ENCODE peak calls at places on chromosomes 16 and 17, in eight cellular contexts. A is tibial nerve, R is HL-60, I is RWPE1, J is cardiac fibroblast, S is GM06990, H is heart left ventricle, P is suprapubic skin. X is an unnamed sample.

GRCh38 chr16:51152691-51153261 is 1.7 kb upstream of the SALL1 start:
- DNase-seq in A (no peak), P (no peak), S (no peak), R (no peak), I (no peak), J (peak; percentile 12), H (no peak), X (no peak)

GRCh38 chr16:81349608-81350305 is 35.0 kb downstream of the GAN start:
- DNase-seq in A (no peak), R (no peak), J (no peak), H (no peak), P (no peak), S (no peak), I (no peak), X (no peak)

GRCh38 chr16:19666451-19666850 is 51.6 kb downstream of the KNOP1 start:
- DNase-seq in H (peak; percentile 56), A (no peak), S (no peak), P (no peak), I (no peak), R (no peak), J (no peak), X (no peak)

GRCh38 chr17:78624461-78625216 is 47.4 kb upstream of the DNAH17 start:
- DNase-seq in P (no peak), S (no peak), R (no peak), J (no peak), H (no peak), A (no peak), I (no peak), X (no peak)

GRCh38 chr16:89557230-89557935 is 3.1 kb upstream of the RPL13 start:
- DNase-seq in S (peak; percentile 65), P (no peak), H (peak; percentile 78), R (peak; percentile 81), J (peak; percentile 86), A (peak; percentile 84), I (no peak), X (peak; percentile 79)

GRCh38 chr16:27066655-27067054 is at the start of gene C16orf82:
- DNase-seq in J (no peak), R (no peak), H (no peak), S (no peak), I (no peak), A (no peak), P (no peak), X (no peak)

GRCh38 chr16:85573696-85574641 is 39.2 kb upstream of the GSE1 start:
- DNase-seq in P (no peak), I (no peak), S (no peak), J (peak; percentile 40), R (no peak), A (no peak), H (peak; percentile 88), X (no peak)

GRCh38 chr17:42133461-42134041 is 10.9 kb downstream of the HSPB9 start:
- DNase-seq in R (no peak), S (no peak), I (no peak), J (no peak), P (no peak), H (no peak), A (no peak), X (no peak)

GRCh38 chr17:56781944-56782737 is 51.6 kb downstream of the C17orf67 start:
- DNase-seq in I (no peak), A (no peak), J (no peak), P (no peak), H (no peak), S (no peak), R (no peak), X (no peak)

GRCh38 chr16:69106491-69107291 is 1.2 kb downstream of the HAS3 start:
- DNase-seq in J (no peak), S (no peak), H (no peak), P (peak; percentile 60), R (no peak), I (no peak), A (no peak), X (no peak)

GRCh38 chr16:72371307-72372081 is 199.5 kb upstream of the PMFBP1 start:
- DNase-seq in P (no peak), H (no peak), A (no peak), I (peak; percentile 42), S (no peak), R (peak; percentile 3), J (peak; percentile 48), X (no peak)

GRCh38 chr16:77406680-77407079 is 28.2 kb downstream of the ADAMTS18 start:
- DNase-seq in I (no peak), J (peak; percentile 46), H (no peak), S (no peak), R (no peak), A (no peak), P (no peak), X (no peak)

GRCh38 chr17:41849251-41849990 is 11.8 kb downstream of the KLHL10 start:
- DNase-seq in A (no peak), S (no peak), P (no peak), H (no peak), J (no peak), I (no peak), R (no peak), X (no peak)

GRCh38 chr17:75563063-75563758 is 24.4 kb upstream of the MYO15B start:
- DNase-seq in P (no peak), S (no peak), H (no peak), R (no peak), I (no peak), A (no peak), J (no peak), X (no peak)

GRCh38 chr16:2043296-2043979 is 4.2 kb downstream of the NTHL1 start:
- DNase-seq in J (no peak), P (peak; percentile 65), R (no peak), A (no peak), I (no peak), H (no peak), S (no peak), X (no peak)

GRCh38 chr16:87392823-87393679 is 915 bp downstream of the MAP1LC3B start:
- DNase-seq in H (peak; percentile 47), I (peak; percentile 38), S (peak; percentile 62), A (no peak), P (no peak), R (no peak), J (peak; percentile 55), X (no peak)
- TF ChIP-seq CTCF in H (no peak), I (peak; percentile 25), S (peak; percentile 12), A (peak; percentile 37), P (no peak), R (no peak), J (peak; percentile 23), X (no peak)

GRCh38 chr17:19787733-19788357 is 39.7 kb upstream of the ALDH3A1 start:
- DNase-seq in J (no peak), I (no peak), R (no peak), H (no peak), P (no peak), A (no peak), S (no peak), X (no peak)

GRCh38 chr17:19781488-19782458 is 33.7 kb upstream of the ALDH3A1 start:
- DNase-seq in P (no peak), A (no peak), S (no peak), H (no peak), R (no peak), J (no peak), I (no peak), X (no peak)

GRCh38 chr17:19780846-19781245 is 32.7 kb upstream of the ALDH3A1 start:
- DNase-seq in H (no peak), A (no peak), S (no peak), R (no peak), P (no peak), J (no peak), I (no peak), X (no peak)

DNA sequence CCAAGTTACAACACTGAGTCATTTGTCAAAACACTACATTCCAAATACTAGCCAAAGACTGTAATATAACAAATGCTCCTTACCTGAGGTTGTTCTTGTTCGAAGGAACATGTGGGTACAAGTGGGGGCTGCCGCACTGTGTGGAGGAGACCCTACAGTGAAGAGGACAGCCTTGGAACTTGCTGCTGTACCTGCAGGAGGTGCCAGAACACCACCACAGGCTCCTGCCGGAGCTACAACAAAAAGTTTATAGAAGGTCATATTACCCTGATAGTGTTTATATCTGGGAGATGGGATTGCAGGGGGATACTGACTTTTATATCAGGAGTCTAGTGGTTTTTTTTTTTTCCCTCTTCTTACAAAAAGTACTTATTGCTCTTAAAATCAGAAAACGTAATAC is 37.8 kb upstream of the ALDH3A1 start:
- DNase-seq in P (no peak), R (no peak), S (no peak), H (no peak), J (peak; percentile 3), A (no peak), I (no peak), X (no peak)
- TF ChIP-seq CTCF in P (no peak), R (no peak), S (peak; percentile 15), H (no peak), J (no peak), A (no peak), I (no peak), X (no peak)

GRCh38 chr17:35892091-35892637 is 12.0 kb upstream of the CCL5 start:
- DNase-seq in R (peak; percentile 17), A (no peak), J (peak; percentile 68), S (peak; percentile 48), P (no peak), I (no peak), H (no peak), X (no peak)
- TF ChIP-seq CTCF in R (no peak), A (no peak), J (no peak), S (no peak), P (no peak), I (no peak), H (no peak), X (no peak)

GRCh38 chr16:30961384-30961783 is 3.8 kb downstream of the SETD1A start:
- DNase-seq in P (no peak), R (no peak), J (no peak), A (no peak), H (no peak), I (no peak), S (no peak), X (no peak)

GRCh38 chr16:30956601-30957455 is 726 bp upstream of the SETD1A start:
- DNase-seq in R (peak; percentile 85), I (peak; percentile 89), A (peak; percentile 67), P (peak; percentile 95), S (peak; percentile 86), H (peak; percentile 89), J (peak; percentile 92), X (peak; percentile 77)

GRCh38 chr16:30954993-30955392 is 2.6 kb upstream of the SETD1A start:
- DNase-seq in A (no peak), J (no peak), P (no peak), S (no peak), R (no peak), I (no peak), H (no peak), X (no peak)

GRCh38 chr16:30958164-30959083 is 870 bp downstream of the SETD1A start:
- DNase-seq in R (peak; percentile 24), J (peak; percentile 42), S (no peak), P (peak; percentile 76), A (no peak), I (peak; percentile 79), H (peak; percentile 58), X (no peak)

DNA sequence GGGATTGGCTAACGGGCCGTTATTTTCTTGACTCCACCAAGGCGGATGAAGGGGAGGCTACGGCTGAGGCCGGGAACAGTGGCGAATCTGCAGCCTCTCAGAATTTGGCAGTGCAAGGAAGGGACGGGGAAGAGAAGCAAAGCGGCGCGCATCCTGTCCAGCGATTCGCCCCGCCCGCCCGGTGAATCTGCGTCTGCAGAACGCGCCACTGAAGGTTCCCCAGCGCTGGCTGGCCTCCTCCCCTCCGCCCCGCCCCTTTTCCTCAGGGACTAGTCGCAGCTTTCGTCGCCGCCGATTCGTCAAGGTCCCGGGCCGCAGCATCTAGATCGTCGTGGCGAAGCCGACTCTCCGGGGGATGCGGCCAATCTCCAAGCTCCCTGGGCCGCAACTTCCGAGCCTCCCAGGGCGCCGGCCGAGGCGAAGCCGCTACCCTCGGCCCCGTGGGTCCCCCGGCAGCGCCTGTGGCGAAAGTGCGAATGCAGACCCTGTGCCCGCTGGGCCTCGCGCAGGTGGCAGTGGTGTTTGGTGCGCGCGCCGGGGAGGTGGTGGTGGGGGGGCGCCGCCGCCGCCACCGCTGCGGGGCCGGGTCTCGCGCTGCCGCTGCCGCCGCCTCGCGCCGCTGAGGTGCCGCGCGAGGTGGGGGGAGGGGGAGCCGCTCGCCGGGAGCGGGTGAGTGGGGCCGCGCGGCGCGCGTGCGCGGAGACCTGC is at the start of gene SETD1A:
- DNase-seq in P (peak; percentile 99), R (peak; percentile 98), J (peak; percentile 99), H (peak; percentile 98), I (peak; percentile 95), A (peak; percentile 95), S (peak; percentile 96), X (peak; percentile 92)
- TF ChIP-seq CTCF in P (no peak), R (no peak), J (no peak), H (no peak), I (no peak), A (peak; percentile 65), S (no peak), X (no peak)

X was measured in omental fat pad.